ENCODE peak calls at places on chromosomes 5 and 9, in nine cellular contexts. T is adrenal gland, U is IMR-90, M is H1, I is sigmoid colon, Y is stomach, Z is A549, G is body of pancreas, D is uterus. J is an unnamed sample. For H3K4me1, the result is how much of the 10 kb centered on the place peaks cover.

GRCh38 chr5:96657068-96657467 is 5.1 kb upstream of the CAST start:
- DNase-seq in T (no peak), U (peak), M (no peak), I (no peak), Y (no peak), Z (peak), G (peak), D (no peak), J (no peak)

GRCh38 chr9:137112564-137113384 is 1.8 kb downstream of the DPP7 start:
- DNase-seq in T (no peak), U (no peak), M (no peak), I (peak), Y (no peak), Z (no peak), G (no peak), D (no peak), J (no peak)

GRCh38 chr5:77985247-77985646 is 209.1 kb upstream of the TBCA start:
- DNase-seq in T (no peak), U (no peak), M (no peak), I (no peak), Y (no peak), Z (no peak), G (no peak), D (no peak), J (no peak)

GRCh38 chr5:96431376-96432244 is 1.4 kb downstream of the PCSK1 start:
- DNase-seq in T (no peak), U (peak), M (no peak), I (no peak), Y (no peak), Z (no peak), G (peak), D (peak), J (no peak)

GRCh38 chr9:131839281-131840084 is 99.6 kb upstream of the RAPGEF1 start:
- DNase-seq in T (no peak), U (peak), M (no peak), I (no peak), Y (no peak), Z (no peak), G (no peak), D (no peak), J (no peak)

GRCh38 chr9:22216730-22217160 is 207.6 kb upstream of the CDKN2B start:
- DNase-seq in T (no peak), U (peak), M (no peak), I (no peak), Y (no peak), Z (no peak), G (no peak), D (no peak), J (no peak)

GRCh38 chr9:76725181-76725580 is 39.1 kb upstream of the PCA3 start:
- DNase-seq in T (no peak), U (no peak), M (no peak), I (no peak), Y (no peak), Z (no peak), G (no peak), D (no peak), J (no peak)

GRCh38 chr5:8905021-8905420 is 640.9 kb downstream of the SEMA5A start:
- DNase-seq in T (no peak), U (peak), M (no peak), I (no peak), Y (no peak), Z (no peak), G (no peak), D (no peak), J (no peak)

GRCh38 chr5:134460551-134460950 is 48.9 kb upstream of the CDKN2AIPNL start:
- DNase-seq in T (no peak), U (no peak), M (no peak), I (no peak), Y (no peak), Z (no peak), G (no peak), D (no peak), J (no peak)

GRCh38 chr5:6762116-6762515 is 48.9 kb downstream of the TENT4A start:
- DNase-seq in T (no peak), U (no peak), M (no peak), I (peak), Y (no peak), Z (no peak), G (no peak), D (no peak), J (no peak)
- TF ChIP-seq POLR2A in T (no peak), U (no peak), M (no peak), I (no peak), Y (no peak), Z (no peak), G (no peak), D (no peak), J (no peak)

GRCh38 chr5:150642991-150643710 is 2.7 kb downstream of the SYNPO start:
- DNase-seq in T (no peak), U (no peak), M (no peak), I (no peak), Y (no peak), Z (no peak), G (no peak), D (no peak), J (no peak)
- H3K4me1 ChIP-seq in T (half or more), U (under half), M (under half), I (under half), Y (half or more), Z (half or more), G (half or more), D (half or more), J (half or more)

DNA sequence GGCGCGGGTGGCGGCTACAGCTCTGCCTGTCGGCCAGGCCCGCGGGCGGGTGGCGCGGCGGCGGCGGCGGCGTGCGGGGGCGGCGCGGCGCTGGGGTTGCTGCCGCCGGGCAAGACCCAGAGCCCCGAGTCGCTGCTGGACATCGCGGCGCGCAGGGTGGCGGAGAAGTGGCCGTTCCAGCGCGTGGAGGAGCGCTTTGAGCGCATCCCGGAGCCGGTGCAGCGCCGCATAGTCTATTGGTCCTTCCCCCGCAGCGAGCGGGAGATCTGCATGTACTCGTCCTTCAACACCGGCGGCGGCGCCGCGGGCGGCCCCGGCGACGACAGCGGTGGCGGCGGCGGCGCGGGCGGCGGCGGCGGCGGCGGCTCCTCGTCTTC is 299 bp downstream of the ZSWIM6 start:
- DNase-seq in T (peak), U (no peak), M (no peak), I (peak), Y (peak), Z (no peak), G (peak), D (no peak), J (no peak)
- H3K27ac ChIP-seq in T (no peak), U (peak), M (no peak), I (peak), Y (peak), Z (peak), G (peak), D (peak), J (peak)

GRCh38 chr5:157575096-157575872 is at the start of gene ADAM19:
- DNase-seq in T (peak), U (peak), M (peak), I (peak), Y (no peak), Z (peak), G (peak), D (peak), J (no peak)
- TF ChIP-seq POLR2A in T (no peak), U (peak), M (no peak), I (no peak), Y (no peak), Z (peak), G (no peak), D (no peak), J (no peak)

GRCh38 chr5:14209222-14209822 is 66.2 kb downstream of the TRIO start:
- DNase-seq in T (no peak), U (no peak), M (no peak), I (no peak), Y (no peak), Z (no peak), G (no peak), D (no peak), J (no peak)
- H3K4me1 ChIP-seq in T (under half), U (under half), M (under half), I (under half), Y (under half), Z (half or more), G (under half), D (under half), J (under half)

J was measured in esophagus squamous epithelium.